ENCODE peak calls at places on chromosomes 7 and 10, in seven cellular contexts. W is adrenal gland, T is AG04450, F is epithelial cell of esophagus, G is fibroblast of lung, Q is heart left ventricle, H is lower lobe of right lung. K is an unnamed sample.

GRCh38 chr10:122282253-122282671 is 11.2 kb downstream of the BTBD16 start:
- DNase-seq in W (peak), F (peak), G (peak), Q (peak), H (no peak), T (no peak), K (no peak)

GRCh38 chr10:46035923-46036849 is 5.8 kb upstream of the NCOA4 start:
- DNase-seq in H (no peak), F (peak), W (peak), T (no peak), G (no peak), Q (no peak), K (no peak)

GRCh38 chr10:59991661-59992060 is 85.3 kb upstream of the CCDC6 start:
- DNase-seq in T (no peak), F (peak), H (peak), W (peak), Q (no peak), G (peak), K (no peak)

GRCh38 chr10:72981882-72982529 is 27.4 kb upstream of the PLA2G12B start:
- DNase-seq in G (no peak), H (no peak), F (peak), Q (no peak), T (no peak), W (no peak), K (peak)

GRCh38 chr7:4633012-4633411 is 49.1 kb upstream of the FOXK1 start:
- DNase-seq in F (peak), W (no peak), Q (no peak), H (no peak), T (no peak), G (peak), K (no peak)

GRCh38 chr10:119374236-119374635 is 166.9 kb downstream of the GRK5 start:
- DNase-seq in F (no peak), G (no peak), H (no peak), W (no peak), Q (no peak), T (no peak), K (no peak)

GRCh38 chr7:104978460-104978859 is 35.5 kb upstream of the KMT2E start:
- DNase-seq in Q (peak), G (peak), T (no peak), F (no peak), W (no peak), H (no peak), K (no peak)

GRCh38 chr7:4842302-4843064 is 19.3 kb downstream of the PAPOLB start:
- DNase-seq in F (no peak), G (peak), T (no peak), W (no peak), Q (no peak), H (no peak), K (no peak)

DNA sequence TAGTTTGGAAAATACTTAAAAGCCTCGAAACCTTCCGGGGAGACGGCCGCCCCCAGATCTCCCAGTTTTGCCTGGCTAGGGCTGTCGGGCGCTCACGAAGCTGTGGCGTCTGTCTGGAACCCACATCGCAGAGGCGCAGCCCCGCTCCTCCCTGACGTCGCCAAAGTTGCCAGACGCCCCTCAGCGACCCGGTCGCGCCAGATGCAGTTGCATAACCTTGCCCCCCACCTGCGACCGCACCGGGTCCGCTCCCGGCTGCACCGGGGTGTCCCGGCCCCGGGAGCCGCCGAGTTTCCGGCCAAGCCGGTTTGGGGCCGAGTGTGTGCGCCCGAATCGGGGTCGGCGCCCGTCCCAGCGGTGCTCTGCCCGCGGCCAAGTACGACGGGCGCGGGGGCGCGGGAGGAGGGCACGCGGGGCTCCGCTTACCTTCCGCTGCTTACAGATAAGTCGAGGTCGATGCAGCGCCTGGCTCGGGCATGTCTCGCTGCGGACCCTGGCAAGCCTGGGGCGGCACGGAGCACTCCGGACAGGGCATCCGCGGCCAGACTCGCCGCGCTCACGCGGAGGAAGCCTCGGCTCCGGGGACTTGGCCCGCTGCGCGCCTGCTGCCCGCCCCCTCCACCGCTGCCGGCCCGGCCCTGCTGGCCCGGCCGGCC is 692 bp downstream of the INSYN2A start:
- DNase-seq in Q (peak), F (peak), T (no peak), W (no peak), G (peak), H (no peak), K (no peak)
- H3K4me3 ChIP-seq in Q (peak), F (peak), T (peak), W (peak), G (peak), H (peak), K (peak)

GRCh38 chr7:57300747-57301146 is 149.2 kb upstream of the ZNF716 start:
- DNase-seq in G (no peak), T (no peak), H (no peak), W (no peak), Q (no peak), F (no peak), K (no peak)

GRCh38 chr7:57308631-57309408 is 141.2 kb upstream of the ZNF716 start:
- DNase-seq in F (no peak), Q (no peak), G (no peak), H (no peak), T (no peak), W (peak), K (no peak)

GRCh38 chr7:57305192-57305748 is 144.7 kb upstream of the ZNF716 start:
- DNase-seq in G (no peak), Q (no peak), H (no peak), T (no peak), W (no peak), F (no peak), K (no peak)
- TF ChIP-seq CTCF in G (no peak), Q (peak), H (peak), T (no peak), W (peak), F (no peak), K (no peak)

GRCh38 chr7:151089893-151090730 is 3.8 kb downstream of the AGAP3 start:
- DNase-seq in H (no peak), F (no peak), Q (no peak), W (no peak), G (no peak), T (no peak), K (no peak)
- H3K4me3 ChIP-seq in H (peak), F (no peak), Q (peak), W (peak), G (no peak), T (peak), K (peak)

GRCh38 chr10:44863344-44864041 is 47.6 kb upstream of the TMEM72 start:
- DNase-seq in W (no peak), F (no peak), Q (no peak), G (no peak), H (no peak), T (no peak), K (no peak)
- TF ChIP-seq CTCF in W (no peak), F (no peak), Q (no peak), G (no peak), H (no peak), T (no peak), K (peak)

DNA sequence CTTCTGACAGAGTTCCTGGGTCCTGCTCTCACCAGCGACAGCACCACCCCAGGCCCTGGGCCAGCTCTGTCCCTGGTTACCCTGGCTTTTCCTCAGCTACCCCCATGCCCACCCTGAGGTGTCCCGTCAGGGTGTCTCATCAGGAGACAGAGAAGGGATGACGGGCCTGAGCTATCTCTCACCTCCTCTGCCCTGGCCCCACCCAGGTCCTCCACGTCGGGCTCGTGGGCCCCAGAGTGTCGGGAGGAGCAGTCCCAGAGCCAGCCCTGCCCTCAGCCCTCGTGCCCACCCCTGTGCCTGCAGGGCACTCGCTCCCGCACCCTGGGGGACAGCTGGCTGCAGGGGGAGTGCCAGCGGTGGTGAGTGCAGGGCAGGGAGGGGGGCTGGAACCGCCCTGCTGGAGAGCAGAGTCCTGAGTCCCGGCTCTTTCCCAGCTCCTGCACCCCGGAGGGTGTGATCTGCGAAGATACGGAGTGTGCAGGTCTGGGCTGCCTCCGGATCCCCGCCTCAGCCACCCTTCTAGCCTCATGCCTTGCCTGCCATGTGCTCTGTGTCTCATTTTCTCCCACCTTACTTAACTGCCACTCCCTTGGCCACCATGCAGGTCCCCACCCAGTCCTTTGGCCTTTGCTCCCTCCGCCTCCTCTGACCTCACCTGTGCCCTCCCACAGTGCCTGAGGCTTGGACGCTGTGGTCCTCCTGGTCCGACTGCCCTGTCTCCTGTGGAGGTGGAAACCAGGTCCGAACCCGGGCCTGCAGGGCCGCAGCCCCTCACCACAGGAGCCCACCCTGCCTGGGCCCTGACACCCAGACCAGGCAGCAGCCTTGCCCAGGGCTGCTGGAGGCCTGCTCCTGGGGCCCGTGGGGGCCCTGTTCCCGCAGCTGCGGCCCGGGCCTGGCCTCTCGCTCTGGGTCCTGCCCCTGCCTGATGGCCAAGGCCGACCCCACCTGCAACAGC is 16.7 kb upstream of the ZNF862 start:
- DNase-seq in T (no peak), H (peak), F (no peak), Q (no peak), G (no peak), W (no peak), K (no peak)
- H3K4me3 ChIP-seq in T (no peak), H (no peak), F (no peak), Q (no peak), G (no peak), W (no peak), K (no peak)